ENCODE peak calls at places on chromosomes 3 and 15, in four cellular contexts. W is K562, D is GM12878, N is HL-60. G is an unnamed sample.

GRCh38 chr15:87597346-87598052 is 659.0 kb downstream of the NTRK3 start:
- DNase-seq in W (peak), D (no peak), N (no peak), G (no peak)

GRCh38 chr15:74128785-74129350 is 1.5 kb upstream of the ISLR2 start:
- DNase-seq in W (no peak), D (no peak), N (no peak), G (no peak)

GRCh38 chr3:147299656-147300055 is 106.7 kb downstream of the ZIC4 start:
- DNase-seq in W (no peak), D (no peak), N (no peak), G (no peak)

GRCh38 chr15:67124911-67125588 is 59.6 kb downstream of the SMAD3 start:
- DNase-seq in W (no peak), D (no peak), N (no peak), G (no peak)

GRCh38 chr15:61724276-61724939 is 335.8 kb downstream of the VPS13C start:
- DNase-seq in W (no peak), D (no peak), N (no peak), G (no peak)

GRCh38 chr3:52859686-52860423 is 25.0 kb upstream of the MUSTN1 start:
- DNase-seq in W (no peak), D (no peak), N (no peak), G (no peak)

GRCh38 chr3:196514913-196515621 is at the start of gene SMCO1:
- DNase-seq in W (no peak), D (no peak), N (no peak), G (no peak)

GRCh38 chr3:98593046-98593936 is at the start of gene CPOX:
- DNase-seq in W (peak), D (peak), N (peak), G (peak)

GRCh38 chr3:25820372-25820771 is 30.5 kb downstream of the OXSM start:
- DNase-seq in W (peak), D (no peak), N (no peak), G (no peak)

GRCh38 chr15:92161039-92161670 is 232.5 kb upstream of the ST8SIA2 start:
- DNase-seq in W (no peak), D (peak), N (no peak), G (peak)

GRCh38 chr3:195876297-195877031 is 31.9 kb downstream of the TNK2 start:
- DNase-seq in W (peak), D (no peak), N (no peak), G (no peak)

GRCh38 chr3:72134989-72135451 is 350.1 kb upstream of the PROK2 start:
- DNase-seq in W (no peak), D (no peak), N (peak), G (no peak)

GRCh38 chr3:155737844-155738460 is 6.9 kb downstream of the PLCH1 start:
- DNase-seq in W (no peak), D (peak), N (peak), G (no peak)

GRCh38 chr3:39962566-39962965 is 153.2 kb downstream of the MYRIP start:
- DNase-seq in W (no peak), D (no peak), N (no peak), G (no peak)

GRCh38 chr3:98885851-98886250 is 15.6 kb downstream of the DCBLD2 start:
- DNase-seq in W (no peak), D (no peak), N (no peak), G (no peak)

GRCh38 chr15:39594056-39594763 is 13.3 kb downstream of the THBS1 start:
- DNase-seq in W (no peak), D (no peak), N (no peak), G (no peak)

GRCh38 chr3:16378920-16379319 is 113.9 kb downstream of the OXNAD1 start:
- DNase-seq in W (no peak), D (no peak), N (no peak), G (no peak)
- TF ChIP-seq SPI1 in W (no peak), D (no peak), N (no peak), G (no peak)

DNA sequence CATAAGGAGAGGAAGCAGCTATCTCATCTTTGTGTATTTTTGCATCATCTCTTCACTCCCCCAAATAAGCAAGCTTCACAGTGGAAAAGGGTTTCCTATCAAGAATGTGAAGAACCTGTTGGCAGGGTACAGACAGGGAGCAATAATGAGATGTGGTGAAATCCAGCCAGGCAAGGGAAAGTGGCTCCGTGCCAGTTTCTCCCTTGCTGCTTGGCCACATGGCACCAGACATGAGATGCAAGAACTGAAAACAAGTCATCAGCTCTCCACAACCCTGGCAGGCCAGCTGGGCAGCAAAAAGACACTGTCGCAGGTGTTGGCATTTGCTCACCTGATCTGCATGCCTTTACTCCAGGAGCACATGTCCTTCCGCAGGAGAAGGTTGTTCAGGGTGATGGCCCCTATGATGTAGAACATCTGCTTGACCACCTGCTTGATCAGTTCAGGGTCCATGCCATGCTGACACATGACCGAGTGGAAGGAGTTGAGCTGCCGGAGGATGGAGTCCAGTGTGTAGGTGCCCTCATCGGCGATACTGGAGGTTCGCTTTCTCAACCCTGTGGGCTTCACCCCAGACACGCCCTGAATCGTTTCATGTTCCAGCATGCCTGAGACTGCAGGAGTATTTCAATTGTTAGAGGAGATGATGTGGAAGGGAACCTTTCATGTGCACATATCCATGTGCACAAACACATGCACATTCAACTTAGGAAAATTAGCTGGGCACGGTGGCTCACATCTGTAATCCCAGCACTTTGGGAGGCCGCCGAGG is 23.3 kb upstream of the MYO5C start:
- DNase-seq in W (no peak), D (no peak), N (no peak), G (no peak)
- TF ChIP-seq SPI1 in W (no peak), D (no peak), N (no peak), G (no peak)

DNA sequence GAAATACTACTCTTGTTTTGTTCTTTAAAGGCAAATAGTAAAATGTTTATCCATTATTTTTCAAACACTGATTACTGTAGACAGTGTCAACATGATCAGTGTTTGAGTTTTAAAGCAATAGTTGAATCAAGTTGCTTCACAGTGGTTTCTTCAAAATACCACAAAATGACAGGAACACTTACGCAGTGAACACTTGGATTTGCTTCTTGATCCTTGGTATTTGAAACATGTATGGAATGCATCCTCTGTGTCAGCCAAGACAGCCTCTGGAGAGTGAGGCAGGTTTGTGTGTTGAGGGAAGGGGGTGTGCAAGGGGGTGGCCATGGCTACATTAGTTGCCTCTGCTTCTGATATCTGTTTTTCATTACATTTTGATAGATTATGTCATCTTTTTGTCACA is 413.0 kb downstream of the RBMS3 start:
- DNase-seq in W (no peak), D (no peak), N (no peak), G (no peak)
- TF ChIP-seq SPI1 in W (no peak), D (no peak), N (no peak), G (no peak)

DNA sequence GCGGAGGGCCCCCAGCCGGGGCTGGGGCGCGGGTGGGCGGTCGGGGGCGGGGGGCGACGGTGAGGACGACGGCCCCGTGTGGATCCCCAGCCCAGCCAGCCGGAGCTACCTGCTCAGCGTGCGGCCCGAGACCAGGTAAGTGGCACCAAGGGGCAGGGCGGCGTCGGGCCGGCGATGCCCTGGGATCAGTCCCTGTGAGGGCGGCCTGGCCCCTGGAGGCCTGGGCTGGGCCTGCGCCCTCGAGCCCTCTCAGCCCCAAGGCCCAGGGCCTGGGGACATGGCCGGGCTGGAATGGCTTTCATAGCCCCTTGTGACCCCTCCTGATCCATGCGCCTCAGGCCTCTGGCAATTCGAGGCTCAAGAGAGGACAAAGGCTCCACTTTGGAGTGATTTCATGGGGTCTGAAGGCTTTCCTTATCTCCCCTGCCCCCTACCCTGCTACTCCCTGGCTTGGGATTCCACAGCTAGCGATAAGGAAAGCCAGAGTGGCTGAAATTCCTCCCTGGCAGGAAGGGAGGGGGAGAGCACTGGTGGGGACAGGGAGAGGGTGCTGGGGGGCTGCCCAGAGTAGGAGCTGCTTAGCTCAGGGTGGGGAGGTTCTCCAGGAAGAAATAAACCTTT is 415 bp downstream of the ALPK3 start:
- DNase-seq in W (no peak), D (no peak), N (no peak), G (no peak)
- TF ChIP-seq SPI1 in W (no peak), D (no peak), N (no peak), G (no peak)

GRCh38 chr15:25810154-25810553 is 53.0 kb downstream of the ATP10A start:
- DNase-seq in W (no peak), D (no peak), N (no peak), G (no peak)

GRCh38 chr15:25812845-25813244 is 50.3 kb downstream of the ATP10A start:
- DNase-seq in W (no peak), D (no peak), N (no peak), G (no peak)

GRCh38 chr15:25811481-25811906 is 51.6 kb downstream of the ATP10A start:
- DNase-seq in W (no peak), D (peak), N (no peak), G (no peak)

GRCh38 chr15:25812073-25812472 is 51.1 kb downstream of the ATP10A start:
- DNase-seq in W (no peak), D (no peak), N (no peak), G (no peak)

GRCh38 chr15:25810631-25811077 is 52.5 kb downstream of the ATP10A start:
- DNase-seq in W (no peak), D (no peak), N (no peak), G (no peak)
- TF ChIP-seq SPI1 in W (no peak), D (no peak), N (no peak), G (no peak)

DNA sequence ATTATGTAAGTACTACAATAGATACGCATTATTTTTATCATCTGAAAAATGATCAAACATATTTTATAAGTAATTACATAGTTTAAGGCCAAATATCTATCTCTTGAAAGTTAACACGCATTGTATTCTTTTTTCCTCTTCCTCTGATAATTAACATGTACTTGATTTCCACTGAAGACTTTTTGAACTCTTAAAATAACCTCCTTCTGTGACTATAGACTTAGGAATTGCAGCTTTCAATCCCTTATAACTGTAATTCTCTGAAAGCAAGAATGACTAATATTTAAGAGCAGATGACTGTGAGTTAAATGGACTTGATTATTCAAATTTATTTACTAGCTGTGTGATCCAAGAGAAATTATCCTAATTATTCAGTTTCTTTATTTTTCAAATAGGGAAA is 730.6 kb upstream of the NECTIN3 start:
- DNase-seq in W (no peak), D (no peak), N (no peak), G (no peak)
- TF ChIP-seq SPI1 in W (no peak), D (no peak), N (no peak), G (no peak)

GRCh38 chr3:37688756-37689155 is 172.9 kb upstream of the CTDSPL start:
- DNase-seq in W (no peak), D (no peak), N (no peak), G (no peak)

GRCh38 chr3:37686225-37686624 is 175.5 kb upstream of the CTDSPL start:
- DNase-seq in W (no peak), D (no peak), N (no peak), G (no peak)

GRCh38 chr3:37691213-37691830 is 170.4 kb upstream of the CTDSPL start:
- DNase-seq in W (no peak), D (no peak), N (no peak), G (no peak)

GRCh38 chr3:37687966-37688365 is 173.7 kb upstream of the CTDSPL start:
- DNase-seq in W (no peak), D (no peak), N (no peak), G (no peak)

GRCh38 chr3:37689645-37690356 is 171.9 kb upstream of the CTDSPL start:
- DNase-seq in W (no peak), D (no peak), N (no peak), G (no peak)
- TF ChIP-seq SPI1 in W (no peak), D (no peak), N (no peak), G (no peak)

GRCh38 chr3:141291610-141292345 is 60.2 kb downstream of the PXYLP1 start:
- DNase-seq in W (no peak), D (no peak), N (no peak), G (no peak)

GRCh38 chr3:141287326-141287725 is 55.7 kb downstream of the PXYLP1 start:
- DNase-seq in W (no peak), D (no peak), N (no peak), G (no peak)

GRCh38 chr3:141286856-141287255 is 55.2 kb downstream of the PXYLP1 start:
- DNase-seq in W (no peak), D (no peak), N (no peak), G (no peak)

GRCh38 chr3:141288331-141288990 is 56.8 kb downstream of the PXYLP1 start:
- DNase-seq in W (no peak), D (no peak), N (no peak), G (no peak)

DNA sequence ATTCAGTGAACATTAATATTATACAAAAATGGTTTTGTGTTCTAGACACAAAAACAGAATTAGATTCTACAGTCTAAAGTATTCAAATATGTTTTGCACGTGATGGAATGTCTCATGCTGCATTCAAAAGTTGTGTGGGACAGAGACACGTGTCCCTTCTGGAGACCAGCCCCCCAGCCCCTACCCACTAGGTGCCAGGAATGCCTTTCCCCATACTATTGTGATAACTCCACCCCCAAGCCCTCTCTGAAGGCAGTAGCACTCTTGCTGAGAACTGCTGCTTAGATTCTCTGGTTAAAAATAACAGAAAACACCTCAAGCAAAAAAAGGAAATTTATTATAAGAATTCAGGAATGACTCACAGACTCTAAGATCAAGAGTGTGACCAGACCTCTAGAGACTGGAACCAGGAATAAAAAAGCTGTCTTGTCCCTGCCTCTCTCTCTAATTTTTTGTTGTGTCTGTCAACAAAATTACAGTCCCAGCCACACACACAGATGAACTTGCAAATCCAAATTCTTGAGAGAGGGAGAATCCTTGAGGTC is 57.7 kb downstream of the PXYLP1 start:
- DNase-seq in W (no peak), D (no peak), N (no peak), G (no peak)
- TF ChIP-seq SPI1 in W (no peak), D (no peak), N (no peak), G (no peak)

DNA sequence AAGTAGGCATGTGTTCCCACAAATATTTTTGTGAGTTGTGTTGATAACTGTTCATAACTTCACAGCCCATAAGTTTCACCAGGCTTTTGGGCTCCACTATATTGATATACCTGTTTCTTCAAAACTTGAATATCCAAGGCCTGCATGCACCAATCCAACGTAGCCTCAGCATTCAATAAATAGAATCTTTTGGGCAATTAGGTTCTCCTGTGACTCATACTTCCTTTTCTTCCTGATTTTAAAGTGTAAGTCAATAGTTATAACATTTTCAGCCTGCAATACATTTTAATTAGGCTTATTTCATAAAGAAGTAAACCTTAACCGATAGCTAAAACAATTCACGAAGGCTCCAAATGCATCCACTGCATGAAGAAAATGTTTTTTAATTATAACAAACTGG is 97.8 kb upstream of the SPRED1 start:
- DNase-seq in W (no peak), D (no peak), N (no peak), G (no peak)
- TF ChIP-seq SPI1 in W (no peak), D (no peak), N (no peak), G (no peak)

GRCh38 chr15:23539892-23540291 is 25.6 kb upstream of the MKRN3 start:
- DNase-seq in W (no peak), D (no peak), N (no peak), G (no peak)
- TF ChIP-seq SPI1 in W (no peak), D (no peak), N (no peak), G (no peak)

G was measured in GM12891.